ENCODE peak calls at places on chromosomes 13 and 19, in four cellular contexts. O, Q, U and S are unnamed samples.
A peak's percentile ranks its signal among the peaks of the same experiment; 100 is the strongest.

GRCh38 chr19:6680141-6680540 is 10.2 kb upstream of the TNFSF14 start:
- DNase-seq in O (no peak), Q (no peak), U (no peak), S (no peak)

GRCh38 chr13:112903071-112903577 is 65.9 kb upstream of the MCF2L start:
- DNase-seq in O (no peak), Q (no peak), U (no peak), S (no peak)

GRCh38 chr19:7953060-7953459 is 9.6 kb upstream of the TIMM44 start:
- DNase-seq in O (no peak), Q (no peak), U (no peak), S (no peak)

GRCh38 chr13:94345374-94346195 is 133.9 kb downstream of the DCT start:
- DNase-seq in O (no peak), Q (peak; percentile 37), U (peak; percentile 43), S (no peak)

GRCh38 chr13:100608906-100609305 is 20.3 kb upstream of the GGACT start:
- DNase-seq in O (no peak), Q (no peak), U (no peak), S (no peak)

GRCh38 chr19:46970815-46971214 is 48.8 kb upstream of the NPAS1 start:
- DNase-seq in O (peak; percentile 48), Q (no peak), U (no peak), S (peak; percentile 50)

GRCh38 chr19:661427-662196 is 1.4 kb downstream of the RNF126 start:
- DNase-seq in O (no peak), Q (peak; percentile 76), U (peak; percentile 75), S (no peak)

GRCh38 chr19:43553656-43554055 is 20.7 kb downstream of the ZNF575 start:
- DNase-seq in O (no peak), Q (no peak), U (no peak), S (no peak)

GRCh38 chr19:17926044-17926443 is 6.8 kb upstream of the CCDC124 start:
- DNase-seq in O (no peak), Q (no peak), U (no peak), S (no peak)

GRCh38 chr19:53037101-53038097 is 7.1 kb upstream of the ERVV-2 start:
- DNase-seq in O (no peak), Q (no peak), U (no peak), S (no peak)

GRCh38 chr13:46804391-46804815 is 7.4 kb upstream of the ESD start:
- DNase-seq in O (peak; percentile 64), Q (no peak), U (no peak), S (peak; percentile 46)

GRCh38 chr19:48896191-48896720 is 2.3 kb downstream of the TULP2 start:
- DNase-seq in O (no peak), Q (peak; percentile 21), U (no peak), S (no peak)

GRCh38 chr13:44420376-44421220 is 47.0 kb downstream of the SERP2 start:
- DNase-seq in O (no peak), Q (no peak), U (no peak), S (no peak)

GRCh38 chr13:33349996-33350826 is 64.7 kb upstream of the STARD13 start:
- DNase-seq in O (no peak), Q (no peak), U (no peak), S (no peak)

GRCh38 chr13:29532136-29532535 is 63.4 kb downstream of the SLC7A1 start:
- DNase-seq in O (no peak), Q (no peak), U (no peak), S (no peak)

GRCh38 chr13:63840551-63841421 is 2425.1 kb upstream of the PCDH20 start:
- DNase-seq in O (no peak), Q (no peak), U (no peak), S (no peak)

GRCh38 chr13:74574964-74575728 is 440.9 kb upstream of the KLF12 start:
- DNase-seq in O (no peak), Q (no peak), U (peak; percentile 3), S (no peak)

GRCh38 chr13:66831317-66831716 is 398.8 kb downstream of the PCDH9 start:
- DNase-seq in O (no peak), Q (no peak), U (no peak), S (no peak)

GRCh38 chr13:94114166-94114565 is 365.3 kb downstream of the DCT start:
- DNase-seq in O (no peak), Q (no peak), U (no peak), S (no peak)

GRCh38 chr19:43518051-43518450 is 8.9 kb downstream of the ETHE1 start:
- DNase-seq in O (no peak), Q (no peak), U (no peak), S (no peak)

GRCh38 chr13:30923423-30923822 is 9.0 kb upstream of the TEX26 start:
- DNase-seq in O (no peak), Q (no peak), U (no peak), S (no peak)

GRCh38 chr19:40592170-40592569 is 9.0 kb upstream of the LTBP4 start:
- DNase-seq in O (no peak), Q (no peak), U (no peak), S (no peak)

GRCh38 chr13:20197361-20197834 is 4.7 kb upstream of the GJB2 start:
- DNase-seq in O (peak; percentile 64), Q (peak; percentile 26), U (peak; percentile 42), S (peak; percentile 36)

GRCh38 chr19:44447864-44448674 is at the start of gene ZNF229:
- DNase-seq in O (no peak), Q (peak; percentile 48), U (peak; percentile 59), S (peak; percentile 73)

GRCh38 chr19:5250127-5250659 is 90.4 kb downstream of the PTPRS start:
- DNase-seq in O (no peak), Q (no peak), U (no peak), S (no peak)

GRCh38 chr19:14556662-14557188 is 15.1 kb downstream of the NDUFB7 start:
- DNase-seq in O (peak; percentile 67), Q (peak; percentile 61), U (peak; percentile 64), S (no peak)

GRCh38 chr13:113034451-113035208 is 65.6 kb downstream of the MCF2L start:
- DNase-seq in O (no peak), Q (no peak), U (no peak), S (no peak)

GRCh38 chr13:34900288-34900739 is 41.8 kb upstream of the NBEA start:
- DNase-seq in O (no peak), Q (no peak), U (no peak), S (no peak)

GRCh38 chr19:42090687-42091086 is 14.7 kb downstream of the ZNF574 start:
- DNase-seq in O (no peak), Q (peak; percentile 32), U (no peak), S (no peak)

GRCh38 chr19:15128162-15128770 is 21.1 kb downstream of the SYDE1 start:
- DNase-seq in O (no peak), Q (no peak), U (no peak), S (no peak)

GRCh38 chr13:25085125-25085742 is 10.7 kb upstream of the PABPC3 start:
- DNase-seq in O (peak; percentile 36), Q (no peak), U (no peak), S (peak; percentile 2)

GRCh38 chr19:13037161-13037560 is 41.9 kb downstream of the NFIX start:
- DNase-seq in O (no peak), Q (no peak), U (no peak), S (no peak)

DNA sequence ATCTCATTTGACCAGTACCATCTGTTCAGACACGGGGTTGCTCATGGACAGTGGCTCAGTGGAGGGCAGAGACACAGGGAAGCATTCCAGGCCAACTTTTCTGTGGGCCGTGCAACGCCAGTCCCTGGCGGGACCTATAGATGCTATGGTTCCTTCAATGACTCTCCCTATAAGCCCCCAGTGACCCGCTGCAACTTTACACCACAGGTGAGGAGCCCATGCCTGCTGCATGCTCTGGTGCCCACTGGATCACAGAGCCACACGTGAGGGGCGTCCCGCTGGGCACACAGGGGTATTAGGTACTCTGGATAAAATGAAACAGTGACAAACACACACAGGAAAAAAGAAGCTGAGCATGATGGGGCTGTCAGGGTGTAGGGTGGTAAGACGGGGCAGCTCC is 34.3 kb downstream of the LAIR2 start:
- DNase-seq in O (no peak), Q (no peak), U (no peak), S (no peak)
- H3K9me3 ChIP-seq in O (no peaks in the 10 kb centered on the region), Q (no peaks in the 10 kb centered on the region), U (no peaks in the 10 kb centered on the region), S (no peaks in the 10 kb centered on the region)

GRCh38 chr19:21045028-21045427 is 24.6 kb downstream of the ZNF430 start:
- DNase-seq in O (no peak), Q (no peak), U (no peak), S (no peak)
- H3K9me3 ChIP-seq in O (no peaks in the 10 kb centered on the region), Q (peaks cover 35% of the 10 kb centered on the region), U (peaks cover 6% of the 10 kb centered on the region), S (no peaks in the 10 kb centered on the region)

DNA sequence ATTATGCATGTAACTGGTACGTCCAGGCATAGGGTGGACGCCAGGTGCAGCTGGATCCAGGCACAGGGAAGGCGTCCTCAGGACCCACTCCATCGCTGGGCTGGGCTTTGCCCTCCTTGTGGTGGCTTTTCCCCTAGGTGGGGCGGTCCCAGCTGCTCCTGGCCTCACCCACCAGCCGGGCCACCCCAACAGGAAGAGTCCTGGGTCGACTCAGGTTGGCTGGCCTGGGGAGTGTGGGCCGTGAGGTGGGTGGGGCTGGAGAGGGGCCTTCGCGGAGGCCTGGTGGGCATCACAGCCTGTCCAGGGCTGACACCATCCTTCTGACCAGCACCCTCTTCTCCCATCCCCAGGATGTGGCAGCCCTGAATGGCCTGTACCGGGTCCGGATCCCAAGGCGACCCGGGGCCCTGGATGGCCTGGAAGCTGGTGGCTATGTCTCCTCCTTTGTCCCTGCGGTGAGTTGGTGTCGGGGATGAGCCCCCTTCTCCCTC is 3.2 kb upstream of the GARIN5A start:
- DNase-seq in O (no peak), Q (no peak), U (no peak), S (no peak)
- H3K9me3 ChIP-seq in O (no peaks in the 10 kb centered on the region), Q (no peaks in the 10 kb centered on the region), U (no peaks in the 10 kb centered on the region), S (no peaks in the 10 kb centered on the region)

GRCh38 chr19:57511484-57511883 is 11.7 kb downstream of the ZNF773 start:
- DNase-seq in O (no peak), Q (no peak), U (no peak), S (no peak)
- H3K9me3 ChIP-seq in O (peaks cover 17% of the 10 kb centered on the region), Q (peaks cover 54% of the 10 kb centered on the region), U (peaks cover 4% of the 10 kb centered on the region), S (peaks cover 75% of the 10 kb centered on the region)

GRCh38 chr13:49020940-49021548 is 45.3 kb downstream of the FNDC3A start:
- DNase-seq in O (no peak), Q (no peak), U (no peak), S (no peak)
- H3K9me3 ChIP-seq in O (no peaks in the 10 kb centered on the region), Q (no peaks in the 10 kb centered on the region), U (no peaks in the 10 kb centered on the region), S (no peaks in the 10 kb centered on the region)